ENCODE peak calls at places on chromosomes 11 and 22, in four cellular contexts. O is SK-N-SH, B is HCT116, J is HepG2. E is an unnamed sample.

GRCh38 chr11:125129316-125129990 is 18.0 kb upstream of the TMEM218 start:
- DNase-seq in B (no peak), O (no peak), J (no peak), E (no peak)

GRCh38 chr11:121459413-121460041 is 6.8 kb upstream of the SORL1-AS1 start:
- DNase-seq in J (peak), B (no peak), O (peak), E (no peak)

GRCh38 chr11:8047382-8047781 is 33.6 kb upstream of the TUB start:
- DNase-seq in B (no peak), J (no peak), O (no peak), E (no peak)

GRCh38 chr11:94767701-94768601 is at the start of gene AMOTL1:
- DNase-seq in B (peak), J (no peak), O (peak), E (peak)

GRCh38 chr22:47388778-47389177 is 626.3 kb downstream of the TBC1D22A start:
- DNase-seq in B (no peak), O (no peak), J (no peak), E (no peak)

GRCh38 chr22:35910013-35910860 is 118.4 kb downstream of the RBFOX2 start:
- DNase-seq in B (no peak), O (no peak), J (no peak), E (no peak)

GRCh38 chr11:83448686-83449085 is 162.5 kb upstream of the CCDC90B start:
- DNase-seq in O (no peak), B (no peak), J (no peak), E (no peak)

GRCh38 chr11:129391864-129392263 is 16.2 kb downstream of the BARX2 start:
- DNase-seq in J (no peak), O (no peak), B (no peak), E (no peak)

GRCh38 chr22:26395926-26396325 is 33.1 kb upstream of the ASPHD2 start:
- DNase-seq in B (no peak), O (no peak), J (no peak), E (no peak)

GRCh38 chr22:49333206-49333605 is 494.5 kb downstream of the BRD1 start:
- DNase-seq in J (no peak), O (no peak), B (no peak), E (no peak)

GRCh38 chr22:35913925-35914324 is 114.7 kb downstream of the RBFOX2 start:
- DNase-seq in J (no peak), B (no peak), O (no peak), E (no peak)

GRCh38 chr22:45458532-45458931 is 44.2 kb upstream of the FBLN1 start:
- DNase-seq in J (no peak), O (no peak), B (no peak), E (no peak)

GRCh38 chr11:28169816-28170215 is 61.6 kb downstream of the METTL15 start:
- DNase-seq in B (no peak), O (no peak), J (no peak), E (peak)
- TF ChIP-seq ELF1 in B (no peak), O (no peak), J (no peak), E (no peak)

GRCh38 chr22:23364389-23364788 is 184.1 kb downstream of the BCR start:
- DNase-seq in B (no peak), J (no peak), O (no peak), E (no peak)
- TF ChIP-seq ELF1 in B (no peak), J (no peak), O (no peak), E (no peak)

DNA sequence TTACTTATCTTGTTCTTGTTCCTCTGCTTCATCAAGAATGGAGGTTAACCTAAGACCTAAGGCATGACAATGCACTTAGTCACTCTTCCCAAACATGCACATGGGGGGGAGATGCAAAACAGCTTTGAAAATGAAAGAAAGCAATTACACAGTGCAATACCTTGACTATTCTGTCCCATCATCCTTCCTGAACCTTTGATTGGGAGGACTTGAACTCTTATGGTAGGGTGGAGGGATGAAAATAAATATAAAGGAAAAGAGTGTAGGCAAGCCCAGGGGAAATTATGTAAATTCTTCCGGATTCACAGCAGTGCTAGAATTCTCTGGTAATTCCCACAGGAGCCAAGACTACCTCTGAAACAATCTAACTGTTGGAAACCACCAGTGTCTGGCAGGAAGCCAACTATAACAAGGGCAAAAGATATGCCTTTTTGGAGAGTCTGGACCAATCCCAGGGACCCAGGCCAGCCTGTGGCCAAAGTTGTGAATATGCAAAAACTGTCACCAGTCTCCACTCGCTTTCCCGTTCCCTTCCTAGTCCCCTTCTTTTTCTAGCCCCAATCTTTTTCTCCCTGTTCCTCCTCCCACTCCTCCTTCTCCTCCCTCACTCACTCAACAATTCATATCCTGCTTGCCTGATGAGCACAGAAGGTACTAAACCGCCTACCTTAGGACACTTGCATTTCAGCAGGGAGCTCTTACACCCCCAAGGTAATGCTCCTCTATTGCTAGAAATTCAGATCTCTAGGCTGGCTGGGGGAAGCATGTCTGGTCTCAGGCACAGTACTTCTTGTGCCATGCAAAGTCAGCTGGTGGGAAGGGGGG is 2.5 kb upstream of the RCN1 start:
- DNase-seq in B (no peak), O (peak), J (no peak), E (peak)
- TF ChIP-seq ELF1 in B (no peak), O (peak), J (no peak), E (no peak)

GRCh38 chr11:2771758-2772466 is 72.1 kb upstream of the KCNQ1OT1 start:
- DNase-seq in B (no peak), J (no peak), O (no peak), E (no peak)
- TF ChIP-seq ELF1 in B (no peak), J (no peak), O (no peak), E (no peak)

E was measured in K562.